ENCODE peak calls at places on chromosome 15, in ten cellular contexts. W is stomach; I is GM23338; L is CD4-positive, CD25-positive, alpha-beta regulatory T cell; X is body of pancreas; T is uterus; A is ovary; P is esophagus squamous epithelium; H is thyroid gland; O is GM23248. U is an unnamed sample.
A peak's percentile ranks its signal among the peaks of the same experiment; 100 is the strongest.

GRCh38 chr15:70083423-70083822 is 14.3 kb downstream of the TLE3 start:
- DNase-seq in W (no peak), A (no peak), P (no peak), I (peak; percentile 82), X (no peak), L (no peak), H (no peak), O (no peak), T (no peak), U (no peak)

GRCh38 chr15:80437492-80437891 is 33.3 kb downstream of the ARNT2 start:
- DNase-seq in O (no peak), A (no peak), H (no peak), W (no peak), I (no peak), T (no peak), P (no peak), L (no peak), X (no peak), U (no peak)

GRCh38 chr15:67117356-67117755 is 52.0 kb downstream of the SMAD3 start:
- DNase-seq in A (no peak), L (no peak), X (no peak), I (no peak), O (peak; percentile 59), P (no peak), W (no peak), H (peak; percentile 40), T (no peak), U (no peak)

GRCh38 chr15:28978011-28978378 is 92.2 kb downstream of the APBA2 start:
- DNase-seq in P (no peak), A (no peak), T (no peak), X (no peak), L (no peak), H (no peak), I (no peak), W (no peak), O (no peak), U (no peak)

GRCh38 chr15:100336061-100336460 is 5.7 kb downstream of the ADAMTS17 start:
- DNase-seq in I (no peak), T (no peak), X (no peak), A (no peak), P (no peak), W (no peak), O (no peak), L (no peak), H (no peak), U (no peak)

GRCh38 chr15:26224266-26224665 is 361.1 kb upstream of the ATP10A start:
- DNase-seq in T (no peak), A (no peak), H (no peak), W (no peak), I (no peak), X (no peak), O (no peak), P (no peak), L (no peak), U (no peak)

GRCh38 chr15:77118787-77119410 is 48.0 kb upstream of the TSPAN3 start:
- DNase-seq in A (no peak), H (peak; percentile 42), O (peak; percentile 82), L (peak; percentile 38), X (peak; percentile 56), I (peak; percentile 69), W (peak; percentile 40), T (peak; percentile 46), P (no peak), U (peak; percentile 33)

GRCh38 chr15:35430301-35430700 is 115.7 kb downstream of the DPH6 start:
- DNase-seq in I (no peak), W (no peak), P (no peak), A (no peak), T (no peak), H (no peak), L (no peak), O (no peak), X (no peak), U (no peak)

GRCh38 chr15:55897560-55898336 is 95.7 kb downstream of the NEDD4 start:
- DNase-seq in O (peak; percentile 66), A (peak; percentile 59), P (no peak), H (peak; percentile 48), L (no peak), W (peak; percentile 51), X (peak; percentile 50), I (peak; percentile 85), T (peak; percentile 40), U (peak; percentile 39)
- H3K4me1 ChIP-seq in O (peaks cover 18% of the 10 kb centered on the region), A (peaks cover 3% of the 10 kb centered on the region), P (peaks cover 8% of the 10 kb centered on the region), H (no peaks in the 10 kb centered on the region), L (no peaks in the 10 kb centered on the region), W (peaks cover 4% of the 10 kb centered on the region), X (peaks cover 7% of the 10 kb centered on the region), I (no peaks in the 10 kb centered on the region), T (no peaks in the 10 kb centered on the region), U (peaks cover 4% of the 10 kb centered on the region)

DNA sequence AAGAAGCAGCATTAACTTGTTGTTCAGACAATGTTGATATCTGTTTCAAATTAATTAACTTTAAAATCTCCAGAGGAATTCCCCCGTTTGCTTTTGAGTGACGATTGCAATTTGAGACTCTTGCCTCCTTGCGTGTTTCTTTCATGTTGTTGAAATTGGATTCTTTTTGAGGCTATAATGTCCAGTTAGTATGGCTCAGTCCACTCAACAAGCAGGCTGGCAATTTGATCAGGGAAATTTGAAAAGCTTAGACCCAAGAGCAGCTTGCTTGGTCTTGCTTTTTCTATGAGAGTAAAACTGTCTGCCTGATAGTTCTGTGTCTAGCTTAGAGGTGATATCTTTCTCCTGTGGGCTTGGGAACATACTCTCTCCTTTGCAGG is 2.0 kb downstream of the ARID3B start:
- DNase-seq in H (no peak), T (no peak), P (no peak), X (no peak), O (no peak), I (no peak), W (no peak), A (no peak), L (no peak), U (no peak)
- H3K4me1 ChIP-seq in H (peaks cover 18% of the 10 kb centered on the region), T (peaks cover 8% of the 10 kb centered on the region), P (peaks cover 74% of the 10 kb centered on the region), X (peaks cover 51% of the 10 kb centered on the region), O (peaks cover 25% of the 10 kb centered on the region), I (peaks cover 46% of the 10 kb centered on the region), W (peaks cover 28% of the 10 kb centered on the region), A (peaks cover 11% of the 10 kb centered on the region), L (peaks cover 62% of the 10 kb centered on the region), U (peaks cover 40% of the 10 kb centered on the region)

GRCh38 chr15:101620645-101621044 is 31.5 kb downstream of the TM2D3 start:
- DNase-seq in O (no peak), W (no peak), T (no peak), I (no peak), H (no peak), P (no peak), X (no peak), A (no peak), L (no peak), U (no peak)

GRCh38 chr15:101618056-101618455 is 34.1 kb downstream of the TM2D3 start:
- DNase-seq in W (no peak), T (no peak), A (no peak), X (no peak), H (no peak), O (no peak), I (no peak), L (no peak), P (no peak), U (no peak)

GRCh38 chr15:101617390-101617965 is 34.7 kb downstream of the TM2D3 start:
- DNase-seq in W (no peak), I (no peak), L (no peak), T (no peak), H (no peak), X (no peak), A (no peak), O (no peak), P (no peak), U (no peak)

GRCh38 chr15:101619615-101619865 is 32.6 kb downstream of the TM2D3 start:
- DNase-seq in L (no peak), X (no peak), H (no peak), A (no peak), P (no peak), O (no peak), I (no peak), W (no peak), T (no peak), U (no peak)

DNA sequence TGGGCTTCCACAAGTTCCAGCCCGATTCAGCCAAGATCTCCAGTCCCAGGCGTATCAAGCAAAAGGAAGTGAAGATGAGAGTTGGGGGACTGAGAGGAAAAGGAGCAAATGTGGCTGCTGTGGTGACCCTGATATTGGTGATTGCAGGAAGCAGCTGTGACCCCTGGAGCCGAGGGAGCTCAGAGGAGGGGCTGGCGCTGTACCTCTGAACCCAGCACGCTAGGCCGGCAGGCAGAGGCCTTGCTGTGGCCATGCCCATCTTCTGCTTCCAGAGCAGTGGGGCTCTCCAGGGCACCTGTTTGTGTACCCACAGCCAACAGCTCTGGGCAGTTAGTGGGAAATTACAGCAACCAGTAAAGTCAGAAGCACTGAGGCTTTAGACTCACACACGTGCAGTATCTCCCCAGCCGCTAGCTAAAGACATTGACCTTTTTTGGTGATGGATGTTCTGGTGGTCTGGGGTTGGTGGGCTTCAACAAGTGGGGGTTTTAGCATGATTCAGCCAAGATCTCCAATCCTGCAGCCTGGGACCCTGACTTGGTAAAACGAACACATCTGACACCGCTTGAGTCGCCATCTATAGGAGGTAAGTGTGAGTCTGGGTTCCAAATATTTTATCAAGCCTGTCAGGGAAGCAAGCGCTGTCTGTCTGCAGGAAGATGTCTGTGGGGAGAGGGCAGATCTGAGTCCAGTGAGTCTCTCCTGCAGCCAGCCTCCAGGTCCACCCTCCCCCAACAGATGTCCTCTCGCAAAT is 33.1 kb downstream of the TM2D3 start:
- DNase-seq in W (no peak), T (no peak), H (no peak), A (no peak), P (no peak), L (no peak), X (no peak), O (no peak), I (no peak), U (no peak)
- H3K4me1 ChIP-seq in W (peaks cover 14% of the 10 kb centered on the region), T (no peaks in the 10 kb centered on the region), H (peaks cover 8% of the 10 kb centered on the region), A (peaks cover 11% of the 10 kb centered on the region), P (peaks cover 15% of the 10 kb centered on the region), L (no peaks in the 10 kb centered on the region), X (peaks cover 21% of the 10 kb centered on the region), O (peaks cover 11% of the 10 kb centered on the region), I (peaks cover 8% of the 10 kb centered on the region), U (peaks cover 7% of the 10 kb centered on the region)

GRCh38 chr15:41981373-41982132 is 9.2 kb upstream of the EHD4 start:
- DNase-seq in W (peak; percentile 36), A (peak; percentile 28), I (no peak), O (peak; percentile 51), H (no peak), P (no peak), L (no peak), T (no peak), X (no peak), U (no peak)

GRCh38 chr15:41977757-41978369 is 5.5 kb upstream of the EHD4 start:
- DNase-seq in O (no peak), X (peak; percentile 2), P (no peak), W (no peak), I (no peak), A (no peak), H (no peak), L (no peak), T (no peak), U (no peak)

GRCh38 chr15:41980654-41981323 is 8.4 kb upstream of the EHD4 start:
- DNase-seq in O (no peak), L (no peak), A (peak; percentile 53), I (no peak), T (no peak), P (no peak), H (no peak), X (no peak), W (peak; percentile 82), U (peak; percentile 8)

GRCh38 chr15:41978534-41978933 is 6.2 kb upstream of the EHD4 start:
- DNase-seq in H (no peak), P (no peak), T (peak; percentile 8), I (no peak), A (no peak), W (peak; percentile 7), L (no peak), O (no peak), X (no peak), U (no peak)

GRCh38 chr15:41979493-41980266 is 7.3 kb upstream of the EHD4 start:
- DNase-seq in P (no peak), I (no peak), O (no peak), T (no peak), W (peak; percentile 25), H (no peak), A (peak; percentile 16), X (no peak), L (no peak), U (no peak)
- H3K4me1 ChIP-seq in P (peaks cover 27% of the 10 kb centered on the region), I (peaks cover 13% of the 10 kb centered on the region), O (no peaks in the 10 kb centered on the region), T (no peaks in the 10 kb centered on the region), W (peaks cover 23% of the 10 kb centered on the region), H (peaks cover 14% of the 10 kb centered on the region), A (peaks cover 6% of the 10 kb centered on the region), X (peaks cover 13% of the 10 kb centered on the region), L (no peaks in the 10 kb centered on the region), U (no peaks in the 10 kb centered on the region)